ENCODE peak calls at places on chromosomes 7 and 10, in ten cellular contexts. One of them, this sample, is unnamed.

GRCh38 chr10:71434760-71435394 is 38.2 kb downstream of the CDH23 start:
- DNase-seq in RWPE1: no peak
- DNase-seq in astrocyte of the spinal cord: no peak
- DNase-seq in activated CD8-positive, alpha-beta memory T cell treated with anti-CD3 and anti-CD28 coated beads for 48 hours: no peak
- DNase-seq in activated T-cell treated with anti-CD3 and anti-CD28 coated beads, Interleukin-2, amount 50 U/mL, for 48 hours: no peak
- DNase-seq in lower leg skin: no peak
- DNase-seq in H4: no peak
- DNase-seq in esophagus muscularis mucosa: no peak
- DNase-seq in stimulated activated naive CD8-positive, alpha-beta T cell treated with anti-CD3 and anti-CD28 coated beads, Interleukin-15, Interleukin-2, amounts not matched to agents 100 U/mL and 50 U/mL, for 24 hours: no peak
- DNase-seq in AG10803: no peak
- DNase-seq in this sample: no peak

GRCh38 chr7:146660839-146661238 is 544.2 kb downstream of the CNTNAP2 start:
- DNase-seq in astrocyte of the spinal cord: no peak
- DNase-seq in activated T-cell treated with anti-CD3 and anti-CD28 coated beads, Interleukin-2, amount 50 U/mL, for 48 hours: no peak
- DNase-seq in RWPE1: no peak
- DNase-seq in esophagus muscularis mucosa: no peak
- DNase-seq in lower leg skin: no peak
- DNase-seq in AG10803: no peak
- DNase-seq in H4: no peak
- DNase-seq in activated CD8-positive, alpha-beta memory T cell treated with anti-CD3 and anti-CD28 coated beads for 48 hours: no peak
- DNase-seq in stimulated activated naive CD8-positive, alpha-beta T cell treated with anti-CD3 and anti-CD28 coated beads, Interleukin-15, Interleukin-2, amounts not matched to agents 100 U/mL and 50 U/mL, for 24 hours: no peak
- DNase-seq in this sample: no peak

GRCh38 chr7:87498893-87499292 is 23.4 kb upstream of the ABCB4 start:
- DNase-seq in astrocyte of the spinal cord: no peak
- DNase-seq in esophagus muscularis mucosa: no peak
- DNase-seq in activated CD8-positive, alpha-beta memory T cell treated with anti-CD3 and anti-CD28 coated beads for 48 hours: no peak
- DNase-seq in H4: no peak
- DNase-seq in RWPE1: no peak
- DNase-seq in activated T-cell treated with anti-CD3 and anti-CD28 coated beads, Interleukin-2, amount 50 U/mL, for 48 hours: no peak
- DNase-seq in AG10803: no peak
- DNase-seq in lower leg skin: no peak
- DNase-seq in stimulated activated naive CD8-positive, alpha-beta T cell treated with anti-CD3 and anti-CD28 coated beads, Interleukin-15, Interleukin-2, amounts not matched to agents 100 U/mL and 50 U/mL, for 24 hours: no peak
- DNase-seq in this sample: peak

GRCh38 chr10:69732147-69732825 is 69.4 kb upstream of the COL13A1 start:
- DNase-seq in activated CD8-positive, alpha-beta memory T cell treated with anti-CD3 and anti-CD28 coated beads for 48 hours: no peak
- DNase-seq in AG10803: no peak
- DNase-seq in H4: no peak
- DNase-seq in esophagus muscularis mucosa: no peak
- DNase-seq in astrocyte of the spinal cord: no peak
- DNase-seq in activated T-cell treated with anti-CD3 and anti-CD28 coated beads, Interleukin-2, amount 50 U/mL, for 48 hours: no peak
- DNase-seq in lower leg skin: no peak
- DNase-seq in stimulated activated naive CD8-positive, alpha-beta T cell treated with anti-CD3 and anti-CD28 coated beads, Interleukin-15, Interleukin-2, amounts not matched to agents 100 U/mL and 50 U/mL, for 24 hours: no peak
- DNase-seq in RWPE1: no peak
- DNase-seq in this sample: no peak

GRCh38 chr10:35765996-35766395 is 123.9 kb upstream of the FZD8 start:
- DNase-seq in activated CD8-positive, alpha-beta memory T cell treated with anti-CD3 and anti-CD28 coated beads for 48 hours: no peak
- DNase-seq in lower leg skin: no peak
- DNase-seq in AG10803: no peak
- DNase-seq in H4: no peak
- DNase-seq in esophagus muscularis mucosa: no peak
- DNase-seq in RWPE1: no peak
- DNase-seq in stimulated activated naive CD8-positive, alpha-beta T cell treated with anti-CD3 and anti-CD28 coated beads, Interleukin-15, Interleukin-2, amounts not matched to agents 100 U/mL and 50 U/mL, for 24 hours: no peak
- DNase-seq in activated T-cell treated with anti-CD3 and anti-CD28 coated beads, Interleukin-2, amount 50 U/mL, for 48 hours: no peak
- DNase-seq in astrocyte of the spinal cord: no peak
- DNase-seq in this sample: no peak

GRCh38 chr10:117075064-117075463 is 63.0 kb downstream of the VAX1 start:
- DNase-seq in stimulated activated naive CD8-positive, alpha-beta T cell treated with anti-CD3 and anti-CD28 coated beads, Interleukin-15, Interleukin-2, amounts not matched to agents 100 U/mL and 50 U/mL, for 24 hours: no peak
- DNase-seq in esophagus muscularis mucosa: no peak
- DNase-seq in activated CD8-positive, alpha-beta memory T cell treated with anti-CD3 and anti-CD28 coated beads for 48 hours: no peak
- DNase-seq in H4: peak
- DNase-seq in activated T-cell treated with anti-CD3 and anti-CD28 coated beads, Interleukin-2, amount 50 U/mL, for 48 hours: no peak
- DNase-seq in RWPE1: peak
- DNase-seq in lower leg skin: no peak
- DNase-seq in astrocyte of the spinal cord: no peak
- DNase-seq in AG10803: peak
- DNase-seq in this sample: no peak

GRCh38 chr7:24778543-24779282 is 21.4 kb upstream of the GSDME start:
- DNase-seq in activated CD8-positive, alpha-beta memory T cell treated with anti-CD3 and anti-CD28 coated beads for 48 hours: no peak
- DNase-seq in astrocyte of the spinal cord: peak
- DNase-seq in lower leg skin: peak
- DNase-seq in stimulated activated naive CD8-positive, alpha-beta T cell treated with anti-CD3 and anti-CD28 coated beads, Interleukin-15, Interleukin-2, amounts not matched to agents 100 U/mL and 50 U/mL, for 24 hours: no peak
- DNase-seq in AG10803: peak
- DNase-seq in esophagus muscularis mucosa: peak
- DNase-seq in activated T-cell treated with anti-CD3 and anti-CD28 coated beads, Interleukin-2, amount 50 U/mL, for 48 hours: no peak
- DNase-seq in H4: peak
- DNase-seq in RWPE1: no peak
- DNase-seq in this sample: no peak

GRCh38 chr7:45161138-45161537 is 3.5 kb downstream of the RAMP3 start:
- DNase-seq in stimulated activated naive CD8-positive, alpha-beta T cell treated with anti-CD3 and anti-CD28 coated beads, Interleukin-15, Interleukin-2, amounts not matched to agents 100 U/mL and 50 U/mL, for 24 hours: no peak
- DNase-seq in H4: no peak
- DNase-seq in lower leg skin: no peak
- DNase-seq in RWPE1: no peak
- DNase-seq in esophagus muscularis mucosa: no peak
- DNase-seq in activated T-cell treated with anti-CD3 and anti-CD28 coated beads, Interleukin-2, amount 50 U/mL, for 48 hours: no peak
- DNase-seq in AG10803: no peak
- DNase-seq in astrocyte of the spinal cord: no peak
- DNase-seq in activated CD8-positive, alpha-beta memory T cell treated with anti-CD3 and anti-CD28 coated beads for 48 hours: no peak
- DNase-seq in this sample: no peak

GRCh38 chr10:7667262-7668141 is 736 bp upstream of the ITIH5 start:
- DNase-seq in stimulated activated naive CD8-positive, alpha-beta T cell treated with anti-CD3 and anti-CD28 coated beads, Interleukin-15, Interleukin-2, amounts not matched to agents 100 U/mL and 50 U/mL, for 24 hours: no peak
- DNase-seq in activated CD8-positive, alpha-beta memory T cell treated with anti-CD3 and anti-CD28 coated beads for 48 hours: no peak
- DNase-seq in AG10803: no peak
- DNase-seq in activated T-cell treated with anti-CD3 and anti-CD28 coated beads, Interleukin-2, amount 50 U/mL, for 48 hours: no peak
- DNase-seq in H4: no peak
- DNase-seq in lower leg skin: no peak
- DNase-seq in astrocyte of the spinal cord: no peak
- DNase-seq in esophagus muscularis mucosa: no peak
- DNase-seq in RWPE1: no peak
- DNase-seq in this sample: no peak

GRCh38 chr10:93771354-93771753 is 13.6 kb downstream of the LGI1 start:
- DNase-seq in RWPE1: no peak
- DNase-seq in stimulated activated naive CD8-positive, alpha-beta T cell treated with anti-CD3 and anti-CD28 coated beads, Interleukin-15, Interleukin-2, amounts not matched to agents 100 U/mL and 50 U/mL, for 24 hours: no peak
- DNase-seq in AG10803: no peak
- DNase-seq in lower leg skin: no peak
- DNase-seq in activated CD8-positive, alpha-beta memory T cell treated with anti-CD3 and anti-CD28 coated beads for 48 hours: no peak
- DNase-seq in astrocyte of the spinal cord: no peak
- DNase-seq in esophagus muscularis mucosa: no peak
- DNase-seq in activated T-cell treated with anti-CD3 and anti-CD28 coated beads, Interleukin-2, amount 50 U/mL, for 48 hours: no peak
- DNase-seq in H4: no peak
- DNase-seq in this sample: no peak

GRCh38 chr10:31605846-31606543 is 287.0 kb downstream of the ZEB1 start:
- DNase-seq in stimulated activated naive CD8-positive, alpha-beta T cell treated with anti-CD3 and anti-CD28 coated beads, Interleukin-15, Interleukin-2, amounts not matched to agents 100 U/mL and 50 U/mL, for 24 hours: no peak
- DNase-seq in activated T-cell treated with anti-CD3 and anti-CD28 coated beads, Interleukin-2, amount 50 U/mL, for 48 hours: no peak
- DNase-seq in activated CD8-positive, alpha-beta memory T cell treated with anti-CD3 and anti-CD28 coated beads for 48 hours: no peak
- DNase-seq in astrocyte of the spinal cord: no peak
- DNase-seq in lower leg skin: no peak
- DNase-seq in esophagus muscularis mucosa: peak
- DNase-seq in AG10803: no peak
- DNase-seq in RWPE1: no peak
- DNase-seq in H4: no peak
- DNase-seq in this sample: no peak

GRCh38 chr7:18555120-18555519 is 59.6 kb downstream of the HDAC9 start:
- DNase-seq in activated CD8-positive, alpha-beta memory T cell treated with anti-CD3 and anti-CD28 coated beads for 48 hours: no peak
- DNase-seq in activated T-cell treated with anti-CD3 and anti-CD28 coated beads, Interleukin-2, amount 50 U/mL, for 48 hours: no peak
- DNase-seq in RWPE1: no peak
- DNase-seq in esophagus muscularis mucosa: no peak
- DNase-seq in astrocyte of the spinal cord: peak
- DNase-seq in H4: no peak
- DNase-seq in AG10803: peak
- DNase-seq in stimulated activated naive CD8-positive, alpha-beta T cell treated with anti-CD3 and anti-CD28 coated beads, Interleukin-15, Interleukin-2, amounts not matched to agents 100 U/mL and 50 U/mL, for 24 hours: no peak
- DNase-seq in lower leg skin: no peak
- DNase-seq in this sample: no peak

GRCh38 chr7:81415181-81415580 is 354.7 kb downstream of the HGF start:
- DNase-seq in AG10803: peak
- DNase-seq in RWPE1: no peak
- DNase-seq in esophagus muscularis mucosa: no peak
- DNase-seq in activated CD8-positive, alpha-beta memory T cell treated with anti-CD3 and anti-CD28 coated beads for 48 hours: no peak
- DNase-seq in activated T-cell treated with anti-CD3 and anti-CD28 coated beads, Interleukin-2, amount 50 U/mL, for 48 hours: no peak
- DNase-seq in astrocyte of the spinal cord: peak
- DNase-seq in H4: no peak
- DNase-seq in lower leg skin: no peak
- DNase-seq in stimulated activated naive CD8-positive, alpha-beta T cell treated with anti-CD3 and anti-CD28 coated beads, Interleukin-15, Interleukin-2, amounts not matched to agents 100 U/mL and 50 U/mL, for 24 hours: no peak
- DNase-seq in this sample: no peak

GRCh38 chr10:74763934-74764591 is 62.3 kb upstream of the KAT6B start:
- DNase-seq in H4: no peak
- DNase-seq in astrocyte of the spinal cord: no peak
- DNase-seq in AG10803: no peak
- DNase-seq in esophagus muscularis mucosa: no peak
- DNase-seq in activated CD8-positive, alpha-beta memory T cell treated with anti-CD3 and anti-CD28 coated beads for 48 hours: no peak
- DNase-seq in stimulated activated naive CD8-positive, alpha-beta T cell treated with anti-CD3 and anti-CD28 coated beads, Interleukin-15, Interleukin-2, amounts not matched to agents 100 U/mL and 50 U/mL, for 24 hours: no peak
- DNase-seq in activated T-cell treated with anti-CD3 and anti-CD28 coated beads, Interleukin-2, amount 50 U/mL, for 48 hours: no peak
- DNase-seq in RWPE1: no peak
- DNase-seq in lower leg skin: no peak
- DNase-seq in this sample: no peak

GRCh38 chr10:59435707-59436106 is 73.4 kb upstream of the FAM13C start:
- DNase-seq in esophagus muscularis mucosa: no peak
- DNase-seq in RWPE1: no peak
- DNase-seq in activated T-cell treated with anti-CD3 and anti-CD28 coated beads, Interleukin-2, amount 50 U/mL, for 48 hours: no peak
- DNase-seq in lower leg skin: no peak
- DNase-seq in activated CD8-positive, alpha-beta memory T cell treated with anti-CD3 and anti-CD28 coated beads for 48 hours: no peak
- DNase-seq in stimulated activated naive CD8-positive, alpha-beta T cell treated with anti-CD3 and anti-CD28 coated beads, Interleukin-15, Interleukin-2, amounts not matched to agents 100 U/mL and 50 U/mL, for 24 hours: no peak
- DNase-seq in H4: no peak
- DNase-seq in AG10803: no peak
- DNase-seq in astrocyte of the spinal cord: peak
- DNase-seq in this sample: no peak

This sample was measured in Peyer's patch.